ENCODE peak calls at places on chromosome 14, in seven cellular contexts. One of them, this sample, is unnamed.

GRCh38 chr14:99121027-99121875 is 150.7 kb downstream of the BCL11B start:
- DNase-seq in NCI-H526 treated with DMSO at 0.1 percent for 48 hours: no peak
- DNase-seq in HT-29: no peak
- DNase-seq in activated CD4-positive, alpha-beta T cell treated with anti-CD3 and anti-CD28 coated beads, Interleukin-2, amount 50 U/mL, for 1 hour: no peak
- DNase-seq in activated gamma-delta T cell: no peak
- DNase-seq in stomach: peak; percentile 23
- DNase-seq in mammary epithelial cell: no peak
- DNase-seq in this sample: no peak

GRCh38 chr14:102777711-102778615 is 714 bp downstream of the TRAF3 start:
- DNase-seq in NCI-H526 treated with DMSO at 0.1 percent for 48 hours: no peak
- DNase-seq in mammary epithelial cell: peak; percentile 29
- DNase-seq in stomach: no peak
- DNase-seq in activated CD4-positive, alpha-beta T cell treated with anti-CD3 and anti-CD28 coated beads, Interleukin-2, amount 50 U/mL, for 1 hour: peak; percentile 15
- DNase-seq in HT-29: peak; percentile 10
- DNase-seq in activated gamma-delta T cell: no peak
- DNase-seq in this sample: peak; percentile 29

GRCh38 chr14:94412671-94413638 is 24.6 kb upstream of the SERPINA1 start:
- DNase-seq in stomach: peak; percentile 49
- DNase-seq in activated gamma-delta T cell: no peak
- DNase-seq in mammary epithelial cell: peak; percentile 51
- DNase-seq in NCI-H526 treated with DMSO at 0.1 percent for 48 hours: no peak
- DNase-seq in activated CD4-positive, alpha-beta T cell treated with anti-CD3 and anti-CD28 coated beads, Interleukin-2, amount 50 U/mL, for 1 hour: no peak
- DNase-seq in HT-29: no peak
- DNase-seq in this sample: peak; percentile 32

GRCh38 chr14:42214981-42215491 is 608.4 kb downstream of the LRFN5 start:
- DNase-seq in stomach: no peak
- DNase-seq in mammary epithelial cell: peak; percentile 92
- DNase-seq in activated CD4-positive, alpha-beta T cell treated with anti-CD3 and anti-CD28 coated beads, Interleukin-2, amount 50 U/mL, for 1 hour: no peak
- DNase-seq in NCI-H526 treated with DMSO at 0.1 percent for 48 hours: no peak
- DNase-seq in HT-29: peak; percentile 11
- DNase-seq in activated gamma-delta T cell: no peak
- DNase-seq in this sample: peak; percentile 97

GRCh38 chr14:93909429-93910128 is 17.6 kb upstream of the FAM181A start:
- DNase-seq in HT-29: no peak
- DNase-seq in stomach: peak; percentile 47
- DNase-seq in NCI-H526 treated with DMSO at 0.1 percent for 48 hours: no peak
- DNase-seq in activated gamma-delta T cell: no peak
- DNase-seq in activated CD4-positive, alpha-beta T cell treated with anti-CD3 and anti-CD28 coated beads, Interleukin-2, amount 50 U/mL, for 1 hour: no peak
- DNase-seq in mammary epithelial cell: no peak
- DNase-seq in this sample: no peak

GRCh38 chr14:92888896-92889295 is 34.1 kb upstream of the CHGA start:
- DNase-seq in mammary epithelial cell: no peak
- DNase-seq in stomach: no peak
- DNase-seq in NCI-H526 treated with DMSO at 0.1 percent for 48 hours: no peak
- DNase-seq in activated CD4-positive, alpha-beta T cell treated with anti-CD3 and anti-CD28 coated beads, Interleukin-2, amount 50 U/mL, for 1 hour: no peak
- DNase-seq in HT-29: no peak
- DNase-seq in activated gamma-delta T cell: no peak
- DNase-seq in this sample: no peak

GRCh38 chr14:70754989-70755388 is 54.3 kb downstream of the MAP3K9 start:
- DNase-seq in activated gamma-delta T cell: no peak
- DNase-seq in activated CD4-positive, alpha-beta T cell treated with anti-CD3 and anti-CD28 coated beads, Interleukin-2, amount 50 U/mL, for 1 hour: no peak
- DNase-seq in mammary epithelial cell: peak; percentile 91
- DNase-seq in HT-29: peak; percentile 43
- DNase-seq in stomach: peak; percentile 57
- DNase-seq in NCI-H526 treated with DMSO at 0.1 percent for 48 hours: no peak
- DNase-seq in this sample: peak; percentile 99

GRCh38 chr14:51996148-51996746 is 6.9 kb downstream of the RTRAF start:
- DNase-seq in activated gamma-delta T cell: no peak
- DNase-seq in HT-29: peak; percentile 25
- DNase-seq in stomach: no peak
- DNase-seq in mammary epithelial cell: no peak
- DNase-seq in NCI-H526 treated with DMSO at 0.1 percent for 48 hours: peak; percentile 10
- DNase-seq in activated CD4-positive, alpha-beta T cell treated with anti-CD3 and anti-CD28 coated beads, Interleukin-2, amount 50 U/mL, for 1 hour: no peak
- DNase-seq in this sample: peak; percentile 35

GRCh38 chr14:35844494-35844893 is 18.4 kb downstream of the BRMS1L start:
- DNase-seq in HT-29: no peak
- DNase-seq in stomach: no peak
- DNase-seq in NCI-H526 treated with DMSO at 0.1 percent for 48 hours: no peak
- DNase-seq in activated CD4-positive, alpha-beta T cell treated with anti-CD3 and anti-CD28 coated beads, Interleukin-2, amount 50 U/mL, for 1 hour: no peak
- DNase-seq in mammary epithelial cell: no peak
- DNase-seq in activated gamma-delta T cell: no peak
- DNase-seq in this sample: no peak

GRCh38 chr14:69318241-69318640 is 58.3 kb downstream of the GALNT16 start:
- DNase-seq in HT-29: no peak
- DNase-seq in activated CD4-positive, alpha-beta T cell treated with anti-CD3 and anti-CD28 coated beads, Interleukin-2, amount 50 U/mL, for 1 hour: no peak
- DNase-seq in stomach: no peak
- DNase-seq in mammary epithelial cell: no peak
- DNase-seq in activated gamma-delta T cell: no peak
- DNase-seq in NCI-H526 treated with DMSO at 0.1 percent for 48 hours: no peak
- DNase-seq in this sample: peak; percentile 59

GRCh38 chr14:100717371-100717770 is 9.3 kb upstream of the DLK1 start:
- DNase-seq in HT-29: no peak
- DNase-seq in activated CD4-positive, alpha-beta T cell treated with anti-CD3 and anti-CD28 coated beads, Interleukin-2, amount 50 U/mL, for 1 hour: no peak
- DNase-seq in NCI-H526 treated with DMSO at 0.1 percent for 48 hours: no peak
- DNase-seq in mammary epithelial cell: no peak
- DNase-seq in activated gamma-delta T cell: no peak
- DNase-seq in stomach: no peak
- DNase-seq in this sample: no peak

GRCh38 chr14:44962573-44963528 is 861 bp downstream of the TOGARAM1 start:
- DNase-seq in NCI-H526 treated with DMSO at 0.1 percent for 48 hours: peak; percentile 32
- DNase-seq in activated CD4-positive, alpha-beta T cell treated with anti-CD3 and anti-CD28 coated beads, Interleukin-2, amount 50 U/mL, for 1 hour: peak; percentile 23
- DNase-seq in mammary epithelial cell: peak; percentile 38
- DNase-seq in HT-29: peak; percentile 49
- DNase-seq in activated gamma-delta T cell: peak; percentile 13
- DNase-seq in stomach: peak; percentile 49
- DNase-seq in this sample: peak; percentile 42

GRCh38 chr14:78136695-78137094 is 33.5 kb upstream of the NRXN3 start:
- DNase-seq in NCI-H526 treated with DMSO at 0.1 percent for 48 hours: no peak
- DNase-seq in activated CD4-positive, alpha-beta T cell treated with anti-CD3 and anti-CD28 coated beads, Interleukin-2, amount 50 U/mL, for 1 hour: no peak
- DNase-seq in HT-29: no peak
- DNase-seq in stomach: no peak
- DNase-seq in activated gamma-delta T cell: no peak
- DNase-seq in mammary epithelial cell: no peak
- DNase-seq in this sample: no peak

GRCh38 chr14:64464695-64465094 is 604 bp upstream of the AKAP5 start:
- DNase-seq in HT-29: peak; percentile 14
- DNase-seq in activated CD4-positive, alpha-beta T cell treated with anti-CD3 and anti-CD28 coated beads, Interleukin-2, amount 50 U/mL, for 1 hour: no peak
- DNase-seq in mammary epithelial cell: no peak
- DNase-seq in activated gamma-delta T cell: no peak
- DNase-seq in NCI-H526 treated with DMSO at 0.1 percent for 48 hours: peak; percentile 46
- DNase-seq in stomach: no peak
- DNase-seq in this sample: peak; percentile 7